ENCODE peak calls at places on chromosomes 13 and 19, in five cellular contexts. P is foreskin fibroblast, K is AG09309, Z is kidney glomerular epithelial cell, R is HCT116. F is an unnamed sample.

GRCh38 chr13:59843040-59843439 is 320.7 kb downstream of the DIAPH3 start:
- DNase-seq in P (no peak), K (no peak), Z (no peak), R (no peak), F (no peak)

GRCh38 chr19:19742773-19743172 is 9.9 kb upstream of the ZNF14 start:
- DNase-seq in P (no peak), K (no peak), Z (no peak), R (no peak), F (no peak)

GRCh38 chr13:75771818-75772217 is 135.7 kb downstream of the LMO7 start:
- DNase-seq in P (peak), K (peak), Z (peak), R (peak), F (no peak)

GRCh38 chr13:30194906-30195305 is 112.4 kb downstream of the KATNAL1 start:
- DNase-seq in P (no peak), K (no peak), Z (no peak), R (no peak), F (no peak)

GRCh38 chr13:69556540-69557196 is 551.0 kb upstream of the ATXN8OS start:
- DNase-seq in P (no peak), K (no peak), Z (no peak), R (no peak), F (no peak)

GRCh38 chr19:10593148-10593547 is 6.0 kb upstream of the AP1M2 start:
- DNase-seq in P (no peak), K (no peak), Z (no peak), R (no peak), F (no peak)

GRCh38 chr19:14361824-14362223 is 19.4 kb upstream of the ADGRE5 start:
- DNase-seq in P (peak), K (no peak), Z (no peak), R (no peak), F (no peak)

GRCh38 chr19:16363133-16363851 is 38.7 kb downstream of the KLF2 start:
- DNase-seq in P (no peak), K (no peak), Z (no peak), R (no peak), F (peak)

GRCh38 chr19:53537126-53537522 is 821 bp upstream of the ZNF331 start:
- DNase-seq in P (no peak), K (no peak), Z (no peak), R (no peak), F (peak)

GRCh38 chr19:42199440-42200115 is 17.9 kb downstream of the DEDD2 start:
- DNase-seq in P (no peak), K (no peak), Z (no peak), R (no peak), F (no peak)

GRCh38 chr19:22261596-22261995 is 24.6 kb upstream of the ZNF729 start:
- DNase-seq in P (no peak), K (no peak), Z (no peak), R (no peak), F (no peak)

GRCh38 chr13:26529441-26529840 is 28.0 kb upstream of the WASF3 start:
- DNase-seq in P (peak), K (peak), Z (peak), R (no peak), F (peak)

GRCh38 chr19:50896591-50897190 is 14.5 kb downstream of the KLK4 start:
- DNase-seq in P (peak), K (no peak), Z (peak), R (peak), F (peak)

GRCh38 chr19:18290250-18291018 is 9.0 kb upstream of the JUND start:
- DNase-seq in P (no peak), K (no peak), Z (no peak), R (no peak), F (no peak)

GRCh38 chr19:28999733-29000433 is 213.1 kb downstream of the UQCRFS1 start:
- DNase-seq in P (no peak), K (no peak), Z (no peak), R (no peak), F (no peak)

GRCh38 chr19:16330368-16330801 is 5.8 kb downstream of the KLF2 start:
- DNase-seq in P (peak), K (no peak), Z (peak), R (peak), F (peak)

GRCh38 chr13:25196971-25197370 is 24.9 kb upstream of the AMER2 start:
- DNase-seq in P (no peak), K (no peak), Z (no peak), R (no peak), F (no peak)

GRCh38 chr19:11361037-11361770 is 6.0 kb downstream of the PLPPR2 start:
- DNase-seq in P (no peak), K (no peak), Z (no peak), R (no peak), F (peak)

GRCh38 chr19:39631178-39631577 is 24.5 kb upstream of the LGALS16 start:
- DNase-seq in P (no peak), K (no peak), Z (no peak), R (no peak), F (no peak)

GRCh38 chr19:39408392-39409206 is 2.0 kb downstream of the ZFP36 start:
- DNase-seq in P (peak), K (no peak), Z (no peak), R (peak), F (peak)

GRCh38 chr13:73138276-73138950 is 79.6 kb downstream of the KLF5 start:
- DNase-seq in P (peak), K (no peak), Z (no peak), R (no peak), F (peak)

GRCh38 chr13:31982540-31982939 is 49.0 kb upstream of the FRY start:
- DNase-seq in P (peak), K (peak), Z (peak), R (peak), F (peak)

GRCh38 chr19:33348301-33349010 is 25.1 kb upstream of the CEBPG start:
- DNase-seq in P (no peak), K (peak), Z (no peak), R (no peak), F (no peak)

GRCh38 chr19:658059-658839 is 4.8 kb downstream of the RNF126 start:
- DNase-seq in P (no peak), K (no peak), Z (no peak), R (no peak), F (no peak)